ENCODE peak calls at places on chromosomes 5 and 9, in ten cellular contexts. I, G, C, W, B, T, D, A, U and H are unnamed samples.

GRCh38 chr5:107476783-107477182 is 194.0 kb downstream of the EFNA5 start:
- DNase-seq in I (no peak), G (peak), C (no peak), W (no peak), B (no peak), T (peak), D (no peak), A (no peak), U (no peak), H (no peak)

GRCh38 chr5:91928751-91929521 is 545.8 kb upstream of the ARRDC3 start:
- DNase-seq in I (no peak), G (peak), C (no peak), W (no peak), B (peak), T (peak), D (no peak), A (no peak), U (no peak), H (no peak)

GRCh38 chr9:38027714-38028113 is 41.3 kb downstream of the SHB start:
- DNase-seq in I (no peak), G (no peak), C (no peak), W (no peak), B (no peak), T (no peak), D (no peak), A (no peak), U (no peak), H (no peak)

GRCh38 chr5:5419291-5420210 is 2.9 kb upstream of the ICE1 start:
- DNase-seq in I (peak), G (peak), C (no peak), W (peak), B (peak), T (peak), D (no peak), A (no peak), U (no peak), H (peak)

GRCh38 chr5:92330365-92330764 is 947.2 kb upstream of the ARRDC3 start:
- DNase-seq in I (no peak), G (no peak), C (no peak), W (no peak), B (no peak), T (no peak), D (no peak), A (no peak), U (no peak), H (no peak)

GRCh38 chr9:81373294-81373693 is 316.1 kb downstream of the TLE1 start:
- DNase-seq in I (no peak), G (no peak), C (peak), W (no peak), B (no peak), T (no peak), D (no peak), A (peak), U (no peak), H (no peak)

GRCh38 chr9:35385042-35385441 is 104.9 kb upstream of the RUSC2 start:
- DNase-seq in I (peak), G (no peak), C (no peak), W (no peak), B (peak), T (peak), D (no peak), A (no peak), U (no peak), H (peak)

GRCh38 chr5:180171568-180172094 is 37.4 kb downstream of the RASGEF1C start:
- DNase-seq in I (no peak), G (no peak), C (no peak), W (no peak), B (no peak), T (no peak), D (no peak), A (no peak), U (no peak), H (no peak)

GRCh38 chr9:84671651-84672467 is 2.3 kb downstream of the NTRK2 start:
- DNase-seq in I (no peak), G (no peak), C (no peak), W (no peak), B (no peak), T (no peak), D (no peak), A (no peak), U (no peak), H (no peak)

GRCh38 chr5:171308453-171309275 is at the start of gene TLX3:
- DNase-seq in I (no peak), G (no peak), C (no peak), W (no peak), B (peak), T (no peak), D (no peak), A (no peak), U (no peak), H (no peak)

GRCh38 chr9:119556129-119556875 is 187.1 kb upstream of the BRINP1 start:
- DNase-seq in I (no peak), G (no peak), C (peak), W (peak), B (peak), T (peak), D (peak), A (peak), U (peak), H (peak)

GRCh38 chr9:95874303-95874988 is 1.0 kb upstream of the ERCC6L2 start:
- DNase-seq in I (no peak), G (peak), C (no peak), W (peak), B (peak), T (no peak), D (no peak), A (no peak), U (no peak), H (no peak)

GRCh38 chr5:61293051-61293450 is 39.0 kb upstream of the ZSWIM6 start:
- DNase-seq in I (no peak), G (peak), C (no peak), W (no peak), B (no peak), T (no peak), D (no peak), A (no peak), U (no peak), H (no peak)

GRCh38 chr5:141878186-141878770 is at the start of gene PCDH1:
- DNase-seq in I (no peak), G (peak), C (peak), W (no peak), B (peak), T (peak), D (no peak), A (peak), U (peak), H (peak)

GRCh38 chr9:129437626-129438323 is 183.1 kb downstream of the C9orf50 start:
- DNase-seq in I (no peak), G (no peak), C (no peak), W (no peak), B (no peak), T (no peak), D (no peak), A (peak), U (no peak), H (no peak)
- H3K4me3 ChIP-seq in I (peak), G (peak), C (peak), W (peak), B (peak), T (peak), D (peak), A (peak), U (peak), H (peak)

GRCh38 chr5:160479926-160480325 is 58.3 kb downstream of the PTTG1 start:
- DNase-seq in I (peak), G (no peak), C (no peak), W (no peak), B (peak), T (peak), D (no peak), A (no peak), U (no peak), H (peak)

GRCh38 chr5:160475864-160476438 is 54.3 kb downstream of the PTTG1 start:
- DNase-seq in I (no peak), G (no peak), C (no peak), W (no peak), B (no peak), T (no peak), D (no peak), A (no peak), U (no peak), H (no peak)

GRCh38 chr5:160480652-160481051 is 59.0 kb downstream of the PTTG1 start:
- DNase-seq in I (no peak), G (no peak), C (no peak), W (no peak), B (no peak), T (no peak), D (no peak), A (no peak), U (no peak), H (no peak)

GRCh38 chr5:160479220-160479619 is 57.6 kb downstream of the PTTG1 start:
- DNase-seq in I (no peak), G (no peak), C (no peak), W (no peak), B (no peak), T (no peak), D (no peak), A (no peak), U (no peak), H (no peak)

GRCh38 chr5:160477266-160477970 is 55.8 kb downstream of the PTTG1 start:
- DNase-seq in I (no peak), G (no peak), C (no peak), W (no peak), B (no peak), T (peak), D (no peak), A (no peak), U (no peak), H (no peak)
- H3K4me3 ChIP-seq in I (no peak), G (no peak), C (no peak), W (no peak), B (no peak), T (no peak), D (no peak), A (no peak), U (no peak), H (no peak)

DNA sequence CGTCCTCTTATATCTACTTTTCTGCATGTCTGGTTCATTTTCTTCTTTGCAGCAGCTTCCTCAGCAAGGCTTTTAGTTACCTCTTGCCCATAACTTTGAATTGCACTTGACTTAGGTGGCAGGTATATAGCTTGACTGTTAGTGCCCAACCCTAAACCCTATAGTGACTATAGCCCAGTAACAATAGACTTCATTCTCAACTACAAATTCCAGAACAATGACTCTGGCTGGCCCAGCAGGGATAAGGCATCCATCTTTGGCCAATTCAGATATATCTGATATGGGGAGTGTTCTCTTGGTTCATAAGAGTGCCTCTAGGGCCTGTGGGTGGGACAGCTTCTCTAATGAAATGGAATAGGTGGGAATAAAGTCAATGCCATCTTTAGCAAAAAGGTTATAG is 246.2 kb downstream of the DMRT2 start:
- DNase-seq in I (no peak), G (no peak), C (no peak), W (no peak), B (no peak), T (no peak), D (no peak), A (no peak), U (no peak), H (no peak)
- H3K4me3 ChIP-seq in I (no peak), G (no peak), C (no peak), W (no peak), B (no peak), T (no peak), D (no peak), A (no peak), U (no peak), H (no peak)

GRCh38 chr5:16492398-16493175 is 27.0 kb upstream of the ZNF622 start:
- DNase-seq in I (peak), G (peak), C (no peak), W (no peak), B (peak), T (peak), D (no peak), A (peak), U (no peak), H (no peak)
- H3K4me3 ChIP-seq in I (no peak), G (no peak), C (no peak), W (no peak), B (no peak), T (no peak), D (no peak), A (no peak), U (no peak), H (no peak)

DNA sequence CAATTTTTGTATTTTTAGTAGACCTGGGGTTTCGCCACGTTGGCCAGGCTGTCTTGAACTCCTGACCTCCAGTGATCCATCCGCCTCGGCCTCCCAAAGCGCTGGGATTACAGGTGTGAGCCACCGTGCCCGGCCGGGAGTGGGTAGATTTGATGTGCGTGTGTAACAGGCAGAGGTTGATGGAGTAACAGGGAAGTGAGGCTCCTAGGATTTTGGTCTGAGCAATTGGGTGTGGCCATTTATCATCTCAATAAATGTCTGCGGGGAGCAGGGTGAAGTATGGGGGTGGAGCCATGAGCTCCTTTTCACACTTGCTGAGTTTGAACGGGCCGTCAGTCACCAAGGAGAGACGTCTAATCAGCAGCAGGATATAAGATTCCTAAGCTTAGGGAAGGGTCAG is 1.2 kb upstream of the REXO4 start:
- DNase-seq in I (no peak), G (no peak), C (no peak), W (no peak), B (no peak), T (no peak), D (no peak), A (no peak), U (no peak), H (peak)
- H3K4me3 ChIP-seq in I (peak), G (no peak), C (no peak), W (peak), B (no peak), T (no peak), D (no peak), A (peak), U (no peak), H (peak)

GRCh38 chr5:2148312-2149195 is 265.8 kb upstream of the IRX4 start:
- DNase-seq in I (no peak), G (no peak), C (no peak), W (no peak), B (no peak), T (peak), D (no peak), A (no peak), U (no peak), H (no peak)
- H3K4me3 ChIP-seq in I (no peak), G (no peak), C (no peak), W (no peak), B (no peak), T (no peak), D (no peak), A (no peak), U (no peak), H (no peak)

GRCh38 chr9:135073741-135074305 is 13.6 kb upstream of the OLFM1 start:
- DNase-seq in I (no peak), G (no peak), C (no peak), W (no peak), B (no peak), T (no peak), D (no peak), A (no peak), U (peak), H (no peak)

GRCh38 chr9:135073081-135073740 is 14.3 kb upstream of the OLFM1 start:
- DNase-seq in I (no peak), G (no peak), C (no peak), W (no peak), B (no peak), T (no peak), D (no peak), A (no peak), U (no peak), H (no peak)

GRCh38 chr9:135075234-135076142 is 12.0 kb upstream of the OLFM1 start:
- DNase-seq in I (no peak), G (no peak), C (peak), W (no peak), B (no peak), T (no peak), D (no peak), A (peak), U (peak), H (peak)

GRCh38 chr9:135076143-135076875 is 11.2 kb upstream of the OLFM1 start:
- DNase-seq in I (no peak), G (no peak), C (no peak), W (no peak), B (no peak), T (no peak), D (no peak), A (no peak), U (peak), H (no peak)

GRCh38 chr9:135074354-135075233 is 12.9 kb upstream of the OLFM1 start:
- DNase-seq in I (no peak), G (no peak), C (no peak), W (no peak), B (no peak), T (no peak), D (no peak), A (no peak), U (peak), H (no peak)
- H3K4me3 ChIP-seq in I (no peak), G (no peak), C (peak), W (peak), B (no peak), T (no peak), D (no peak), A (peak), U (peak), H (no peak)

GRCh38 chr9:89236955-89237573 is 58.4 kb upstream of the SHC3 start:
- DNase-seq in I (no peak), G (peak), C (no peak), W (no peak), B (no peak), T (no peak), D (no peak), A (no peak), U (no peak), H (no peak)

GRCh38 chr9:89234186-89234585 is 55.6 kb upstream of the SHC3 start:
- DNase-seq in I (no peak), G (no peak), C (no peak), W (no peak), B (no peak), T (no peak), D (no peak), A (no peak), U (no peak), H (no peak)

GRCh38 chr9:89234636-89235035 is 56.0 kb upstream of the SHC3 start:
- DNase-seq in I (no peak), G (no peak), C (no peak), W (no peak), B (peak), T (no peak), D (no peak), A (no peak), U (no peak), H (peak)
- H3K4me3 ChIP-seq in I (peak), G (peak), C (no peak), W (no peak), B (peak), T (peak), D (no peak), A (peak), U (no peak), H (peak)

DNA sequence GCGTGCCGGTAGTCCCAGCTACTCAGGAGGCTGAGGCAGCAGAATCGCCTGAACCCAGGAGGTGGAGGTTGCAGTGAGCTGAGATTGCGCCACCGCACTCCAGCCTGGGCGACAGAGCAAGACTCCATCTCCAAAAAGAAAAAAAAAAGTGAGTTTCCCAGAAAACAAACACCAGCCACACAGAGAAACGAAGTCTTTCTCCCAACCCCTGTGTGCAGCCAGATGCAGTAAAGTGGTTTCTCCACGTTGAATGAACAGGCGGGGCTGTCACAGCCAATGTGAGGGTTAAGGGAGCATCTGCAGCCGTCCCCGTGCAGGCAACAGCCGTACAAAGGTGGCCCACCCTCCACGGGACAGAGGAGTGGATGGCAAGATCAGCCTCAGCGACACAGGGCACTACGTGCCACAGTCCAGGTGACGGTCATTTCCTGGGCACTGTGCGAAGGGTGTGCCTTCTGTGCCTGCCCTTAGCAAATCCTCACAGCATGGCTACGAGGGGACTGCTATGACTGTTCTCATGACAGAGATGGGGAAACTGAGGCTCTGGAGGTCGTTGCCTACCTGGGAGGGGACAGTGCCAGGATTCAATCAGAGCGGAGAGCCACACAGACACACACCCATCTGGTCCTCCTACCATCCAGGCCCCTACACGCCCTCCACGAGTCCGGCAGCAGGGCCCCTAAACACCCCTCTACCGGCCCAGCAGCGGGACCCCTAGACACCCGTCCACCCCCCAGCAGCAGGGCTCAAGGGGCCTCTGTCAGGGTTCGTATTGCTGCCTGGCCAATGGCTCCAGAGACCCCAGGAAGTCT is 2.4 kb downstream of the VAV2 start:
- DNase-seq in I (no peak), G (no peak), C (no peak), W (no peak), B (no peak), T (no peak), D (no peak), A (no peak), U (peak), H (no peak)
- H3K4me3 ChIP-seq in I (peak), G (no peak), C (no peak), W (peak), B (no peak), T (no peak), D (no peak), A (no peak), U (peak), H (peak)

GRCh38 chr5:128195316-128195715 is 111.8 kb downstream of the SLC12A2 start:
- DNase-seq in I (no peak), G (no peak), C (no peak), W (no peak), B (no peak), T (no peak), D (no peak), A (no peak), U (no peak), H (no peak)
- H3K4me3 ChIP-seq in I (no peak), G (no peak), C (no peak), W (no peak), B (no peak), T (no peak), D (no peak), A (no peak), U (no peak), H (no peak)